ENCODE peak calls at places on chromosome X, in nine cellular contexts. J is astrocyte of the hippocampus; A is progenitor cell of endocrine pancreas; P is activated CD4-positive, CD25-positive, alpha-beta regulatory T cell; Z is globus pallidus; V is suprapubic skin; Y is dorsolateral prefrontal cortex; H is glutamatergic neuron; W is SK-N-SH. T is an unnamed sample.

GRCh38 chrX:130139474-130140201 is 26.0 kb downstream of the AIFM1 start:
- DNase-seq in J (no peak), H (no peak), Z (no peak), A (no peak), Y (no peak), W (no peak), P (no peak), V (no peak), T (no peak)

GRCh38 chrX:155027509-155028066 is 944 bp downstream of the FUNDC2 start:
- DNase-seq in Y (no peak), Z (peak; percentile 29), A (no peak), V (no peak), P (no peak), J (peak; percentile 63), H (no peak), W (no peak), T (no peak)

GRCh38 chrX:130714135-130714534 is 188.9 kb downstream of the ENOX2 start:
- DNase-seq in A (no peak), Y (no peak), H (no peak), Z (no peak), P (no peak), V (no peak), W (no peak), J (no peak), T (no peak)

GRCh38 chrX:136694491-136695087 is 46.6 kb downstream of the CD40LG start:
- DNase-seq in W (peak; percentile 62), A (no peak), Z (peak; percentile 32), V (no peak), H (no peak), Y (no peak), J (peak; percentile 66), P (no peak), T (no peak)

GRCh38 chrX:37692918-37693317 is 7.3 kb downstream of the XK start:
- DNase-seq in J (no peak), P (no peak), V (no peak), W (no peak), Y (no peak), Z (no peak), A (no peak), H (no peak), T (no peak)

GRCh38 chrX:72180539-72180938 is 1.0 kb upstream of the PIN4 start:
- DNase-seq in W (peak; percentile 19), A (no peak), P (no peak), J (no peak), Y (no peak), Z (peak; percentile 6), H (no peak), V (no peak), T (no peak)

GRCh38 chrX:78139160-78140123 is at the start of gene TAF9B:
- DNase-seq in Y (peak; percentile 63), P (peak; percentile 61), Z (peak; percentile 82), A (peak; percentile 52), V (peak; percentile 89), H (peak; percentile 81), J (peak; percentile 91), W (peak; percentile 87), T (peak; percentile 80)

GRCh38 chrX:35919536-35920309 is at the start of gene CFAP47:
- DNase-seq in W (peak; percentile 25), Z (peak; percentile 20), V (no peak), Y (no peak), H (peak; percentile 61), J (peak; percentile 11), A (peak; percentile 12), P (no peak), T (no peak)

GRCh38 chrX:37409278-37409677 is 60.1 kb downstream of the PRRG1 start:
- DNase-seq in J (no peak), H (no peak), A (no peak), Z (no peak), V (no peak), W (no peak), P (no peak), Y (no peak), T (no peak)

GRCh38 chrX:153438522-153438921 is 7.3 kb downstream of the TREX2 start:
- DNase-seq in V (no peak), Y (no peak), A (no peak), Z (no peak), J (peak; percentile 28), P (no peak), H (no peak), W (no peak), T (no peak)

GRCh38 chrX:88560673-88561330 is 186.2 kb upstream of the CPXCR1 start:
- DNase-seq in A (no peak), Z (peak; percentile 10), J (no peak), P (no peak), H (no peak), V (no peak), Y (no peak), W (no peak), T (no peak)

GRCh38 chrX:42944381-42944998 is 166.5 kb upstream of the PPP1R2C start:
- DNase-seq in P (peak; percentile 0), J (no peak), Y (no peak), H (no peak), W (no peak), A (no peak), Z (no peak), V (no peak), T (no peak)

GRCh38 chrX:19747672-19748610 is 139.5 kb downstream of the SH3KBP1 start:
- DNase-seq in H (no peak), Z (no peak), W (no peak), V (no peak), Y (no peak), P (peak; percentile 58), A (no peak), J (no peak), T (no peak)

GRCh38 chrX:10120828-10121227 is 35.9 kb upstream of the CLCN4 start:
- DNase-seq in Z (no peak), H (no peak), A (no peak), J (no peak), P (no peak), W (no peak), Y (no peak), V (no peak), T (no peak)

GRCh38 chrX:2766921-2767320 is 15.1 kb downstream of the XG start:
- DNase-seq in P (no peak), J (no peak), H (no peak), V (no peak), Z (no peak), Y (no peak), A (no peak), W (no peak), T (no peak)

GRCh38 chrX:132023117-132023895 is at the start of gene STK26:
- DNase-seq in P (peak; percentile 50), V (peak; percentile 73), A (peak; percentile 79), Z (peak; percentile 15), J (peak; percentile 77), Y (peak; percentile 20), W (peak; percentile 77), H (peak; percentile 60), T (peak; percentile 68)

GRCh38 chrX:103628386-103629290 is at the start of gene TCEAL1:
- DNase-seq in J (peak; percentile 61), H (peak; percentile 47), Z (peak; percentile 78), A (peak; percentile 23), Y (peak; percentile 62), W (peak; percentile 52), V (peak; percentile 73), P (no peak), T (no peak)

GRCh38 chrX:129472116-129472515 is 51.2 kb downstream of the SMARCA1 start:
- DNase-seq in A (no peak), Y (no peak), P (no peak), V (no peak), J (peak; percentile 20), W (no peak), Z (no peak), H (no peak), T (no peak)

GRCh38 chrX:135087867-135088266 is 32.5 kb downstream of the ETDB start:
- DNase-seq in J (no peak), Z (no peak), W (no peak), V (no peak), Y (no peak), A (no peak), H (no peak), P (no peak), T (no peak)

GRCh38 chrX:10797493-10797892 is 177.1 kb upstream of the MID1 start:
- DNase-seq in H (no peak), Y (no peak), Z (no peak), W (no peak), V (no peak), P (no peak), J (peak; percentile 8), A (no peak), T (no peak)

GRCh38 chrX:118988913-118989312 is 14.5 kb downstream of the LONRF3 start:
- DNase-seq in W (no peak), J (no peak), H (no peak), V (no peak), Z (no peak), A (no peak), P (no peak), Y (no peak), T (no peak)

GRCh38 chrX:132071260-132071659 is 48.2 kb downstream of the STK26 start:
- DNase-seq in J (peak; percentile 16), Z (no peak), H (no peak), A (no peak), Y (no peak), V (no peak), P (no peak), W (peak; percentile 10), T (no peak)

GRCh38 chrX:134368140-134368539 is 91.8 kb upstream of the HPRT1 start:
- DNase-seq in H (no peak), W (no peak), Y (no peak), Z (no peak), J (no peak), A (no peak), V (no peak), P (no peak), T (no peak)

GRCh38 chrX:15384304-15384703 is at the start of gene VEGFD:
- DNase-seq in V (no peak), Z (no peak), A (no peak), H (no peak), W (no peak), Y (no peak), P (no peak), J (peak; percentile 2), T (no peak)